ENCODE peak calls at places on chromosomes 12 and 14, in ten cellular contexts. C is esophagus squamous epithelium; S is skeletal muscle cell; U is brain microvascular endothelial cell; P is CD8-positive, alpha-beta memory T cell; E is adrenal gland; Q is endodermal cell; M is CD8-positive, alpha-beta T cell; Y is body of pancreas; B is tibial nerve. V is an unnamed sample.

GRCh38 chr14:97219356-97220017 is 422.3 kb downstream of the VRK1 start:
- DNase-seq in E (no peak), Y (no peak), P (peak), S (no peak), U (no peak), Q (no peak), C (no peak), M (peak), B (no peak), V (no peak)

GRCh38 chr12:131044760-131045381 is 91.2 kb downstream of the ADGRD1 start:
- DNase-seq in Q (no peak), Y (no peak), P (peak), M (no peak), S (no peak), E (no peak), U (no peak), C (no peak), B (no peak), V (no peak)

GRCh38 chr12:56338643-56339422 is at the start of gene IL23A:
- DNase-seq in B (no peak), M (peak), E (no peak), U (no peak), S (no peak), C (no peak), Y (no peak), Q (peak), P (peak), V (no peak)

GRCh38 chr12:28578833-28579252 is 388.6 kb downstream of the CCDC91 start:
- DNase-seq in B (no peak), P (no peak), C (no peak), S (peak), E (no peak), Y (no peak), M (no peak), U (no peak), Q (no peak), V (no peak)

GRCh38 chr14:21191809-21192446 is 36.1 kb upstream of the OR5AU1 start:
- DNase-seq in C (peak), P (peak), E (peak), U (no peak), M (peak), Q (peak), Y (peak), B (peak), S (peak), V (peak)

GRCh38 chr12:103858953-103859601 is 18.0 kb upstream of the NT5DC3 start:
- DNase-seq in Y (peak), S (peak), U (peak), E (peak), C (no peak), B (peak), P (no peak), Q (peak), M (no peak), V (peak)

GRCh38 chr12:104467346-104467837 is 10.6 kb downstream of the CHST11 start:
- DNase-seq in E (no peak), C (no peak), Y (no peak), M (no peak), S (no peak), P (no peak), B (no peak), Q (peak), U (no peak), V (no peak)

GRCh38 chr12:30753233-30753632 is 1.5 kb downstream of the CAPRIN2 start:
- DNase-seq in S (no peak), Y (no peak), B (no peak), E (no peak), U (peak), Q (peak), M (peak), P (peak), C (no peak), V (no peak)

GRCh38 chr14:54577494-54577893 is 10.6 kb downstream of the SAMD4A start:
- DNase-seq in P (no peak), U (no peak), B (no peak), C (no peak), Q (no peak), E (no peak), S (no peak), M (no peak), Y (no peak), V (no peak)

GRCh38 chr12:57822392-57823130 is 4.0 kb upstream of the AVIL start:
- DNase-seq in Y (no peak), Q (no peak), C (no peak), B (no peak), S (no peak), P (no peak), M (no peak), U (no peak), E (no peak), V (no peak)

GRCh38 chr12:17216156-17216555 is 610.2 kb upstream of the LMO3 start:
- DNase-seq in Q (no peak), E (no peak), M (no peak), S (no peak), U (no peak), B (no peak), Y (no peak), P (no peak), C (no peak), V (no peak)

GRCh38 chr14:35347323-35348043 is 55.3 kb downstream of the PSMA6 start:
- DNase-seq in P (no peak), B (no peak), S (no peak), U (no peak), Y (no peak), C (no peak), Q (peak), E (no peak), M (no peak), V (no peak)
- H3K4me3 ChIP-seq in P (no peak), B (no peak), S (no peak), U (no peak), Y (no peak), C (no peak), Q (no peak), E (no peak), M (no peak), V (no peak)

GRCh38 chr12:82326905-82327503 is 31.2 kb downstream of the CCDC59 start:
- DNase-seq in Y (no peak), M (no peak), Q (no peak), E (no peak), C (no peak), B (no peak), U (no peak), S (no peak), P (peak), V (no peak)

GRCh38 chr12:82325540-82326336 is 32.4 kb downstream of the CCDC59 start:
- DNase-seq in Q (no peak), S (no peak), C (no peak), Y (no peak), E (no peak), B (no peak), M (no peak), U (no peak), P (no peak), V (no peak)

GRCh38 chr12:82329508-82329907 is 28.7 kb downstream of the CCDC59 start:
- DNase-seq in B (no peak), Q (no peak), C (no peak), M (no peak), U (no peak), S (no peak), P (no peak), Y (no peak), E (no peak), V (no peak)
- H3K4me3 ChIP-seq in B (no peak), Q (no peak), C (no peak), M (no peak), U (no peak), S (no peak), P (no peak), Y (no peak), E (no peak), V (no peak)

GRCh38 chr14:99819514-99819913 is 26.3 kb downstream of the EML1 start:
- DNase-seq in Q (peak), C (no peak), M (no peak), U (no peak), S (no peak), P (no peak), E (no peak), B (no peak), Y (no peak), V (no peak)
- H3K4me3 ChIP-seq in Q (no peak), C (no peak), M (no peak), U (no peak), S (no peak), P (no peak), E (no peak), B (no peak), Y (no peak), V (no peak)

GRCh38 chr12:116717466-116718457 is 20.1 kb downstream of the SPRING1 start:
- DNase-seq in E (peak), S (no peak), B (peak), P (no peak), M (no peak), C (no peak), U (peak), Q (no peak), Y (peak), V (peak)
- H3K4me3 ChIP-seq in E (no peak), S (peak), B (no peak), P (no peak), M (no peak), C (no peak), U (no peak), Q (no peak), Y (no peak), V (peak)

GRCh38 chr14:64763089-64763782 is 59.0 kb downstream of the PLEKHG3 start:
- DNase-seq in B (no peak), C (no peak), S (no peak), P (no peak), U (no peak), E (no peak), Y (no peak), M (no peak), Q (no peak), V (no peak)

GRCh38 chr14:64760916-64761315 is 56.7 kb downstream of the PLEKHG3 start:
- DNase-seq in E (no peak), Y (no peak), P (no peak), B (no peak), M (no peak), U (no peak), S (no peak), C (no peak), Q (no peak), V (no peak)

GRCh38 chr14:64762044-64763034 is 58.1 kb downstream of the PLEKHG3 start:
- DNase-seq in S (peak), P (no peak), M (peak), Q (peak), E (peak), B (peak), U (peak), Y (peak), C (no peak), V (peak)

GRCh38 chr14:64760146-64760755 is 56.0 kb downstream of the PLEKHG3 start:
- DNase-seq in B (peak), P (peak), U (peak), M (peak), Q (peak), C (no peak), Y (peak), S (no peak), E (peak), V (no peak)

DNA sequence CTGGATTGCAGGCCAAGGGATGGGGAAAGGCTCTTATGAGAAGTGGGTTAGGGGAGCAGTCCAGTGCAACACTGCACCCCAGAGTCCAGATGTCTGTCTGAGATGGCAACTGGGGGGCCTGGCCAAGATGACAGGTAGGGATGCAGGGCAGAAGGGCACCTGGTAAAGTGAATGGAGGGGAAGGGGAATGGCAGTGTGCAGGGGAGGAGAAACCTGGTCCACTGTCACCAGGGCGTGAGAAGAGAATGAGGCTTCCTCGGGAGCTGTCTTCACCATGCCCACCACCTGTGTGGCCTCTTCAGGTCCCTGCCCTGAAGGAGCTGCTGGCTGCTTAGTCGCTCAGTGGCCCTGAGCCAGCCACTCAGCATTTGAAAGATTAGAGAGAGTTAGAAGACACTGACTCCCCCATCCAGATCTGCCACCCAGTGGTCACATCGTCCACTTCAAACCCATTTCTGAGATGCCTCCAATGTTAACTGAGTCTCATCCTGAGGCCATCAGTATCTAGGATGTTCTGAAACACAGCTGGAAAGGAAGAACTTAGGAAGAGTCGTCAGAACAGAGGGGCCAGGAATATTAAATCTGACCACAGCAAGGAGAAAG is 57.3 kb downstream of the PLEKHG3 start:
- DNase-seq in P (no peak), C (no peak), M (no peak), Y (peak), U (peak), E (peak), Q (no peak), B (no peak), S (no peak), V (no peak)
- H3K4me3 ChIP-seq in P (no peak), C (no peak), M (no peak), Y (no peak), U (no peak), E (no peak), Q (no peak), B (no peak), S (no peak), V (no peak)

DNA sequence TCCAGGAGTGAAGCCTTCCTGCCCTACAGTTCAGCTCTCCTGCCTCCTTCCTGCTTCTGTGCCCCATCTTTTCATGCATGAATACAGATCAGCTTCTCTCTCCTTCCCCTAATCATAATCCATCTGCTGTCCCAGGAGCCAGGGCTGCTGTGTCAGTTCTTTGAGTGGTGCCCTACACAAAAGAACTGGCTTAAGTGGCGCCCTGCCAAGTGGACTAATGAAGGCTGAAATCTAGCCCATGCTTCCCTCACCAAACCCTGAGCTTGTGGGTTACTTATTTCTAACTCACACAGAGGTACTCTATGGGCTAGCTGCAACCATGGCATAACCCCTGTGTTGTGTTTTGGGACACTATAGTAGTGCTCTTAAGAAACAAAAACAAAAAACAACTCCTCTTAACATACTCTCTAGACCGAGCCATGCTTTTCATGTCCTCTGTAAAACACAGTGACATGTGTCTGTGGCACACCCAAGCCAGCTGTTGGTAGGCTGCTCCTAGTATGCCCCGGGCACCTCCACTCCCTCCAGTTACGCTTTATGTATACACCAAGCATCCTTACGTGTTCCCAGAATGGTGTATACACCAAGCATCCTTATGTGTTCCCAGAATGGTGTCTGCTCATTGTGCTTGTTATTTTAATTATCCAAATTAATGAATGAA is 19.3 kb upstream of the ETV6 start:
- DNase-seq in P (no peak), U (no peak), E (no peak), Y (peak), M (no peak), Q (no peak), C (no peak), S (no peak), B (no peak), V (no peak)
- H3K4me3 ChIP-seq in P (no peak), U (no peak), E (no peak), Y (no peak), M (no peak), Q (no peak), C (no peak), S (no peak), B (no peak), V (no peak)

DNA sequence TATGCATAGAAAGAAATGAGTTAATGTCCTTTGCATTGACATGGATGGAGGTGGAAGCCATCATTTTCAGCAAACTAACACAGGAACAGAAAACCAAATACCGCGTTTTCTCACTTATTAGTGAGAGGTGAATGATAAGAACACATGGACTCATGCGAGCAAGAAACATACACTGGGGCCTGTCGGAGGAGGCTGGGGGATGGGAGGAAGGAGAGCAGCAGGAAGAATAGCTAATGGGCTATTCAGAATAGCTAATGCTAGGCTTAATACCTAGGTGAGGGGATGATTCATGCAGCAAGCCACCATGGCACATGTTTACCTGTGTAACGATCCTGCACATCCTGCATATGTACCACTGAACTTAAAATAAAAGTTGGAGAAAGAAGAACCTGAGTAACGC is 29.1 kb upstream of the SYT1 start:
- DNase-seq in C (no peak), P (no peak), B (no peak), Y (no peak), S (no peak), U (no peak), M (no peak), E (no peak), Q (peak), V (no peak)
- H3K4me3 ChIP-seq in C (no peak), P (no peak), B (no peak), Y (no peak), S (no peak), U (no peak), M (no peak), E (no peak), Q (no peak), V (no peak)

GRCh38 chr12:52235001-52235760 is 2.1 kb downstream of the KRT7 start:
- DNase-seq in B (no peak), C (no peak), M (no peak), S (no peak), Q (no peak), P (no peak), U (no peak), Y (no peak), E (no peak), V (no peak)
- H3K4me3 ChIP-seq in B (no peak), C (no peak), M (no peak), S (no peak), Q (no peak), P (no peak), U (no peak), Y (no peak), E (no peak), V (no peak)

GRCh38 chr14:94038921-94039629 is 12.9 kb downstream of the OTUB2 start:
- DNase-seq in C (no peak), M (no peak), P (no peak), E (no peak), Y (no peak), U (no peak), B (no peak), S (no peak), Q (no peak), V (no peak)

GRCh38 chr14:94040247-94040646 is 14.1 kb downstream of the OTUB2 start:
- DNase-seq in Y (no peak), Q (no peak), E (no peak), B (no peak), C (no peak), U (no peak), P (no peak), M (no peak), S (no peak), V (no peak)

GRCh38 chr14:94041551-94042346 is 15.6 kb downstream of the OTUB2 start:
- DNase-seq in Q (no peak), P (no peak), S (peak), M (no peak), C (no peak), Y (no peak), E (no peak), U (peak), B (no peak), V (peak)

GRCh38 chr14:94042433-94043091 is 16.4 kb downstream of the OTUB2 start:
- DNase-seq in C (no peak), P (no peak), S (no peak), B (no peak), E (no peak), U (no peak), Y (no peak), M (no peak), Q (no peak), V (no peak)

GRCh38 chr14:94040796-94041195 is 14.7 kb downstream of the OTUB2 start:
- DNase-seq in P (no peak), E (peak), U (no peak), B (no peak), C (no peak), M (no peak), Q (no peak), S (no peak), Y (no peak), V (no peak)
- H3K4me3 ChIP-seq in P (no peak), E (no peak), U (no peak), B (no peak), C (no peak), M (no peak), Q (no peak), S (no peak), Y (no peak), V (no peak)